ENCODE peak calls at places on chromosomes 4 and X, in five cellular contexts. One of them, this sample, is unnamed.

GRCh38 chr4:4789462-4789861 is 70.0 kb upstream of the MSX1 start:
- DNase-seq in body of pancreas: no peak
- DNase-seq in ovary: no peak
- DNase-seq in Peyer's patch: no peak
- DNase-seq in vagina: no peak
- DNase-seq in this sample: no peak

GRCh38 chrX:113833656-113834055 is 750.2 kb upstream of the HTR2C start:
- DNase-seq in body of pancreas: no peak
- DNase-seq in ovary: no peak
- DNase-seq in Peyer's patch: no peak
- DNase-seq in vagina: no peak
- DNase-seq in this sample: no peak

GRCh38 chr4:155179216-155179615 is 29.2 kb upstream of the NPY2R start:
- DNase-seq in body of pancreas: peak; percentile 11
- DNase-seq in ovary: no peak
- DNase-seq in Peyer's patch: no peak
- DNase-seq in vagina: no peak
- DNase-seq in this sample: no peak

GRCh38 chr4:185734214-185734613 is 77.8 kb downstream of the SORBS2 start:
- DNase-seq in body of pancreas: no peak
- DNase-seq in ovary: no peak
- DNase-seq in Peyer's patch: no peak
- DNase-seq in vagina: no peak
- DNase-seq in this sample: no peak

GRCh38 chr4:143364063-143364462 is 27.4 kb downstream of the GAB1 start:
- DNase-seq in body of pancreas: no peak
- DNase-seq in ovary: no peak
- DNase-seq in Peyer's patch: no peak
- DNase-seq in vagina: no peak
- DNase-seq in this sample: no peak

GRCh38 chrX:48531359-48531954 is 8.1 kb upstream of the TBC1D25 start:
- DNase-seq in body of pancreas: no peak
- DNase-seq in ovary: no peak
- DNase-seq in Peyer's patch: no peak
- DNase-seq in vagina: no peak
- DNase-seq in this sample: peak; percentile 68

GRCh38 chrX:43557792-43558191 is 98.3 kb upstream of the MAOA start:
- DNase-seq in body of pancreas: peak; percentile 61
- DNase-seq in ovary: peak; percentile 57
- DNase-seq in Peyer's patch: peak; percentile 85
- DNase-seq in vagina: no peak
- DNase-seq in this sample: peak; percentile 49

GRCh38 chrX:26387906-26388305 is 171.9 kb downstream of the MAGEB5 start:
- DNase-seq in body of pancreas: no peak
- DNase-seq in ovary: no peak
- DNase-seq in Peyer's patch: no peak
- DNase-seq in vagina: no peak
- DNase-seq in this sample: no peak

GRCh38 chr4:28177641-28178040 is 1317.0 kb downstream of the STIM2 start:
- DNase-seq in body of pancreas: no peak
- DNase-seq in ovary: no peak
- DNase-seq in Peyer's patch: no peak
- DNase-seq in vagina: no peak
- DNase-seq in this sample: peak; percentile 42

GRCh38 chr4:86235549-86235948 is 124.3 kb downstream of the MAPK10 start:
- DNase-seq in body of pancreas: no peak
- DNase-seq in ovary: no peak
- DNase-seq in Peyer's patch: no peak
- DNase-seq in vagina: no peak
- DNase-seq in this sample: no peak

GRCh38 chr4:80361329-80361900 is 25.9 kb downstream of the CFAP299 start:
- DNase-seq in body of pancreas: no peak
- DNase-seq in ovary: no peak
- DNase-seq in Peyer's patch: no peak
- DNase-seq in vagina: no peak
- DNase-seq in this sample: peak; percentile 13

GRCh38 chrX:1606476-1606875 is 8.4 kb upstream of the ASMT start:
- DNase-seq in body of pancreas: no peak
- DNase-seq in ovary: no peak
- DNase-seq in Peyer's patch: no peak
- DNase-seq in vagina: no peak
- DNase-seq in this sample: no peak

GRCh38 chrX:15567886-15568616 is 32.7 kb downstream of the ACE2 start:
- DNase-seq in body of pancreas: no peak
- DNase-seq in ovary: no peak
- DNase-seq in Peyer's patch: no peak
- DNase-seq in vagina: no peak
- DNase-seq in this sample: no peak

GRCh38 chr4:183342541-183343533 is 20.6 kb upstream of the CLDN24 start:
- DNase-seq in body of pancreas: no peak
- DNase-seq in ovary: no peak
- DNase-seq in Peyer's patch: no peak
- DNase-seq in vagina: no peak
- DNase-seq in this sample: peak; percentile 38

GRCh38 chr4:166091914-166092510 is 219.0 kb downstream of the TLL1 start:
- DNase-seq in body of pancreas: peak; percentile 26
- DNase-seq in ovary: no peak
- DNase-seq in Peyer's patch: no peak
- DNase-seq in vagina: no peak
- DNase-seq in this sample: peak; percentile 56

GRCh38 chr4:2436301-2436700 is 17.5 kb downstream of the CFAP99 start:
- DNase-seq in body of pancreas: no peak
- DNase-seq in ovary: peak; percentile 36
- DNase-seq in Peyer's patch: peak; percentile 60
- DNase-seq in vagina: no peak
- DNase-seq in this sample: no peak

GRCh38 chrX:38654302-38654701 is 93.0 kb downstream of the TSPAN7 start:
- DNase-seq in body of pancreas: peak; percentile 44
- DNase-seq in ovary: no peak
- DNase-seq in Peyer's patch: no peak
- DNase-seq in vagina: no peak
- DNase-seq in this sample: peak; percentile 89

GRCh38 chrX:111869639-111870034 is 6.3 kb upstream of the TRPC5OS start:
- DNase-seq in body of pancreas: peak; percentile 44
- DNase-seq in ovary: no peak
- DNase-seq in Peyer's patch: no peak
- DNase-seq in vagina: no peak
- DNase-seq in this sample: peak; percentile 31

GRCh38 chr4:98341309-98341708 is 80.1 kb downstream of the RAP1GDS1 start:
- DNase-seq in body of pancreas: no peak
- DNase-seq in ovary: no peak
- DNase-seq in Peyer's patch: no peak
- DNase-seq in vagina: no peak
- DNase-seq in this sample: peak; percentile 4

GRCh38 chr4:101346312-101346561 is 1.1 kb downstream of the PPP3CA start:
- DNase-seq in body of pancreas: no peak
- DNase-seq in ovary: no peak
- DNase-seq in Peyer's patch: peak; percentile 74
- DNase-seq in vagina: no peak
- DNase-seq in this sample: no peak

GRCh38 chr4:65665951-65666523 is 4.3 kb downstream of the EPHA5 start:
- DNase-seq in body of pancreas: no peak
- DNase-seq in ovary: no peak
- DNase-seq in Peyer's patch: no peak
- DNase-seq in vagina: no peak
- DNase-seq in this sample: no peak

GRCh38 chr4:40241026-40241425 is 44.2 kb downstream of the RHOH start:
- DNase-seq in body of pancreas: no peak
- DNase-seq in ovary: no peak
- DNase-seq in Peyer's patch: peak; percentile 9
- DNase-seq in vagina: no peak
- DNase-seq in this sample: no peak

GRCh38 chrX:112849010-112849409 is 8.4 kb upstream of the AMOT start:
- DNase-seq in body of pancreas: no peak
- DNase-seq in ovary: no peak
- DNase-seq in Peyer's patch: no peak
- DNase-seq in vagina: no peak
- DNase-seq in this sample: no peak

GRCh38 chr4:13907255-13907751 is 279.8 kb upstream of the BOD1L1 start:
- DNase-seq in body of pancreas: peak; percentile 11
- DNase-seq in ovary: no peak
- DNase-seq in Peyer's patch: peak; percentile 52
- DNase-seq in vagina: no peak
- DNase-seq in this sample: no peak

DNA sequence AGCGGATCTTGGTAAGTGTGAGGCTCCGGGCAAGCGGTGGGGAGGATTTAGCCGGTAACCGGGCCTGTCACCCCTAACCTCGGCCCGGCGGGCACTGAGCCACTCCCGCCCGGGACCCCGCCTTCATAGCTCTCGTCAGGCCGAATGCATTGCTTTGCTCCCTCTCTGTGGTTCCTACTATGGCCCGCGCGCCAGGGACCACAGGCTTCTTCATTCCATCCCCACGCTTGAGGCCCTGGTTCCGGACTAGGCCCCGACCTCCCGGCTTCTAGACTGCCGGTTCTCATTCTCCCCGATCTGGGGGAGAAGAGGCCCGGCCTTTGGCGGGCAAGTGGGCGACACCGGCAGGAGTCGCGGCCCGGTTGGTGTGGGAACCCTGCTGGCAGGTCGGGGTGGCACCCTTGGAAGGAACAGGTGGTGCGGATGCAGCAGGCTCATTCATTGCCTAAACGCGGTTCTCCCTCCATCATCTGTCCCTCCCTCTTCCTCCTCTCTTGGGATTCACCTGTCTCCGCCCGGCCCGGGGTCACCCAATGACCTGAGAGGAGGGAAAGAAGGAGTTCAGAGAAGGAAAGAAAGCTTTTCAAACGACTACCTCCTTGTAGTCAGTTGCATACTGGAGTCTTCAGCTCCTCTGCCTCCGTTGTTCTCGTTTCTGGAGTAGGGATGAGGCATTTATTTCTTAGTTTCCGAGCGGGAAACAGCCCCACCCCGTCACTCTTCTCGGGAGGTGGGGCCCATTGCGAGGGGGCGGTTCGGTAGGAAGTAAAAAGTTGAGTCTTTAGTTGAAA is at the start of gene NDUFC1:
- DNase-seq in body of pancreas: peak; percentile 53
- DNase-seq in ovary: peak; percentile 70
- DNase-seq in Peyer's patch: peak; percentile 77
- DNase-seq in vagina: no peak
- DNase-seq in this sample: peak; percentile 81
- TF ChIP-seq POLR2A in body of pancreas: peak; percentile 59
- TF ChIP-seq POLR2A in ovary: no peak
- TF ChIP-seq POLR2A in Peyer's patch: no peak
- TF ChIP-seq POLR2A in vagina: no peak
- TF ChIP-seq POLR2A in this sample: peak; percentile 26

DNA sequence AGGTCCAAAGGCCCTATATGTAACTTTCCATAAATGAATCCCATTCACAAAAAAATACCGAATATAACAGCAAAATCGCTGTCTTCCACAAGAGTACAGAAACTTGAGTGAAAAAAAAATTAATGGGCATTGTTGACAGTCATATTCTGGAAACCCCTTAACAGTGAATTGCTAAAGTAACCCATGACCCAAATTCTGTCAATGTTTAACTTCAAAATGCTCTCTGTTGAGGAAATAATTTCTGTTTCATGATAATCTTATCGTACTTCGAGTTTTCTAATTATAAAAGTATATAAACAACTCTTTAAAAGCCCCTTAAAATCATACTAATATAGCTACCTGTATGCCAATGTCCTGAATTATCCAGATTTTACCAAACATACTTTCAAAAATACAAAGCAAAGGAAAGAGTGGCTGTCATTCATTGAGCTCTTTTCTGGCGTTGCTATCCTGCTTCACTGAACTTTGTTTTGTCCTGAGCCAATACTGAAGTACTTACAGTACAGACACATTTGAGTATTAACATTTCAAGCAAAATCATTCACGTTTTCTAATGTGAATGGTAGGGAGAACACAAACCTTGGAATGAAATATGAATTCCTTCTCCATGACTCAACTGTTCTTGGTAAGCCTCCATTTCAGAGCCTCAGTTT is 2.4 kb downstream of the XAGE3 start:
- DNase-seq in body of pancreas: no peak
- DNase-seq in ovary: no peak
- DNase-seq in Peyer's patch: no peak
- DNase-seq in vagina: no peak
- DNase-seq in this sample: no peak
- TF ChIP-seq POLR2A in body of pancreas: no peak
- TF ChIP-seq POLR2A in ovary: no peak
- TF ChIP-seq POLR2A in Peyer's patch: no peak
- TF ChIP-seq POLR2A in vagina: no peak
- TF ChIP-seq POLR2A in this sample: no peak

DNA sequence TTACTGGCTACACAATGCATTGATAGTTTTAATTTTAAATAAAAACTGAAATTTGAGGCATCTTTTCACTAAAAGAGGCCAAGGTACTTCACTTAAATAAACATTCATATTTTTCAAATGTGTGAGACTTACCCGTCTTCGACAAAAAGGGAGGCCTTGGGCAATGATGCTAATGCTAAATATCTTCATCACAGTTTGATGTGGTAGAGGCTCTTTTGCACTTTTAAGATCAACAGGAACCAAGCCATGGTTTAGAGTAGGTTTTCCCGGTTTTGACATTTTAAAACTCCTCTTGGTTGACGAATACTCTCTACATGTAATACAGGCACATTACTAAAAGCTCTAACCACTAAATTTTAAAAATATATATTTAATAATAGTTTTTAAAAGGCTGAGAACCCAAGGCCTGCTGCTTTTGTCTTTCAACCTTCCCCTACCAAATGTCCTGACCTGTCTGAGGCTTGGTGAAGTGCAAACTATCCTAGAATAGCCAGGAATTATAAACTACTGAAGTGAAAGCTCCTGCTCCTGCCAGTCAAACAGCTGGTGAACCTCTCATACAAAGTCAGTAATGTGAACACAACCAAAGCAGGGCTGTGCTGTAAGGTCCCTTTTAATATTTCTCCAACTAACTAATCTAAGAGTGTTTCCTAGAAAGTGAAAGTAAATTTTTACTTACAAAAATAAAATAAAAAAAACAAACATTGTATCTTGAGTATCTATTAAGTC is 153.7 kb downstream of the FBXW7 start:
- DNase-seq in body of pancreas: peak; percentile 79
- DNase-seq in ovary: no peak
- DNase-seq in Peyer's patch: no peak
- DNase-seq in vagina: no peak
- DNase-seq in this sample: no peak
- TF ChIP-seq POLR2A in body of pancreas: peak; percentile 84
- TF ChIP-seq POLR2A in ovary: no peak
- TF ChIP-seq POLR2A in Peyer's patch: no peak
- TF ChIP-seq POLR2A in vagina: no peak
- TF ChIP-seq POLR2A in this sample: no peak

GRCh38 chr4:139304920-139305319 is 2.6 kb upstream of the NDUFC1 start:
- DNase-seq in body of pancreas: no peak
- DNase-seq in ovary: no peak
- DNase-seq in Peyer's patch: no peak
- DNase-seq in vagina: no peak
- DNase-seq in this sample: no peak

GRCh38 chr4:139297001-139297410 is 4.3 kb upstream of the NAA15 start:
- DNase-seq in body of pancreas: no peak
- DNase-seq in ovary: no peak
- DNase-seq in Peyer's patch: no peak
- DNase-seq in vagina: no peak
- DNase-seq in this sample: no peak

GRCh38 chr4:139299536-139299935 is 1.8 kb upstream of the NAA15 start:
- DNase-seq in body of pancreas: no peak
- DNase-seq in ovary: no peak
- DNase-seq in Peyer's patch: no peak
- DNase-seq in vagina: no peak
- DNase-seq in this sample: no peak

GRCh38 chr4:139300431-139301142 is 718 bp upstream of the NAA15 start:
- DNase-seq in body of pancreas: peak; percentile 33
- DNase-seq in ovary: no peak
- DNase-seq in Peyer's patch: peak; percentile 67
- DNase-seq in vagina: no peak
- DNase-seq in this sample: peak; percentile 76

GRCh38 chr4:139301143-139301820 is at the start of gene NAA15:
- DNase-seq in body of pancreas: peak; percentile 98
- DNase-seq in ovary: peak; percentile 98
- DNase-seq in Peyer's patch: peak; percentile 99
- DNase-seq in vagina: peak; percentile 98
- DNase-seq in this sample: peak; percentile 99
- TF ChIP-seq POLR2A in body of pancreas: peak; percentile 94
- TF ChIP-seq POLR2A in ovary: peak; percentile 80
- TF ChIP-seq POLR2A in Peyer's patch: peak; percentile 90
- TF ChIP-seq POLR2A in vagina: peak; percentile 50
- TF ChIP-seq POLR2A in this sample: peak; percentile 95

This sample was measured in erythroblast.